ENCODE peak calls at places on chromosomes 6 and 20, in eight cellular contexts. One of them, this sample, is unnamed. For H3K27me3, the result is how much of the 10 kb centered on the place peaks cover.

GRCh38 chr6:157822221-157823000 is 635 bp upstream of the SNX9 start:
- DNase-seq in HCT116: no peak
- DNase-seq in sigmoid colon: no peak
- DNase-seq in stomach: no peak
- DNase-seq in transverse colon: peak
- DNase-seq in prostate gland: no peak
- DNase-seq in breast epithelium: no peak
- DNase-seq in HepG2: no peak
- DNase-seq in this sample: no peak

GRCh38 chr20:21237956-21238355 is 65.2 kb upstream of the XRN2 start:
- DNase-seq in HCT116: no peak
- DNase-seq in sigmoid colon: no peak
- DNase-seq in stomach: no peak
- DNase-seq in transverse colon: no peak
- DNase-seq in prostate gland: no peak
- DNase-seq in breast epithelium: no peak
- DNase-seq in HepG2: no peak
- DNase-seq in this sample: no peak

GRCh38 chr6:36808634-36809033 is 30.6 kb downstream of the CPNE5 start:
- DNase-seq in HCT116: no peak
- DNase-seq in sigmoid colon: no peak
- DNase-seq in stomach: no peak
- DNase-seq in transverse colon: no peak
- DNase-seq in prostate gland: no peak
- DNase-seq in breast epithelium: no peak
- DNase-seq in HepG2: no peak
- DNase-seq in this sample: no peak

GRCh38 chr6:34938268-34938667 is 49.2 kb downstream of the ANKS1A start:
- DNase-seq in HCT116: no peak
- DNase-seq in sigmoid colon: no peak
- DNase-seq in stomach: peak
- DNase-seq in transverse colon: no peak
- DNase-seq in prostate gland: no peak
- DNase-seq in breast epithelium: no peak
- DNase-seq in HepG2: no peak
- DNase-seq in this sample: peak

GRCh38 chr20:1087311-1087710 is 31.1 kb upstream of the PSMF1 start:
- DNase-seq in HCT116: no peak
- DNase-seq in sigmoid colon: no peak
- DNase-seq in stomach: no peak
- DNase-seq in transverse colon: no peak
- DNase-seq in prostate gland: no peak
- DNase-seq in breast epithelium: no peak
- DNase-seq in HepG2: no peak
- DNase-seq in this sample: no peak

GRCh38 chr20:8408587-8409307 is 276.7 kb downstream of the PLCB1 start:
- DNase-seq in HCT116: no peak
- DNase-seq in sigmoid colon: no peak
- DNase-seq in stomach: no peak
- DNase-seq in transverse colon: no peak
- DNase-seq in prostate gland: no peak
- DNase-seq in breast epithelium: no peak
- DNase-seq in HepG2: no peak
- DNase-seq in this sample: no peak

GRCh38 chr20:55166063-55166462 is 690.7 kb downstream of the DOK5 start:
- DNase-seq in HCT116: no peak
- DNase-seq in sigmoid colon: no peak
- DNase-seq in stomach: no peak
- DNase-seq in transverse colon: no peak
- DNase-seq in prostate gland: no peak
- DNase-seq in breast epithelium: no peak
- DNase-seq in HepG2: no peak
- DNase-seq in this sample: no peak

GRCh38 chr20:33105336-33105924 is 26.0 kb downstream of the BPIFB4 start:
- DNase-seq in HCT116: no peak
- DNase-seq in sigmoid colon: no peak
- DNase-seq in stomach: no peak
- DNase-seq in transverse colon: no peak
- DNase-seq in prostate gland: no peak
- DNase-seq in breast epithelium: no peak
- DNase-seq in HepG2: no peak
- DNase-seq in this sample: no peak

GRCh38 chr20:24587384-24588046 is 118.1 kb downstream of the SYNDIG1 start:
- DNase-seq in HCT116: no peak
- DNase-seq in sigmoid colon: no peak
- DNase-seq in stomach: no peak
- DNase-seq in transverse colon: no peak
- DNase-seq in prostate gland: no peak
- DNase-seq in breast epithelium: no peak
- DNase-seq in HepG2: no peak
- DNase-seq in this sample: no peak

GRCh38 chr20:11882651-11883050 is 35.0 kb upstream of the BTBD3 start:
- DNase-seq in HCT116: no peak
- DNase-seq in sigmoid colon: no peak
- DNase-seq in stomach: no peak
- DNase-seq in transverse colon: no peak
- DNase-seq in prostate gland: no peak
- DNase-seq in breast epithelium: no peak
- DNase-seq in HepG2: no peak
- DNase-seq in this sample: no peak

GRCh38 chr6:170497845-170498281 is 55.2 kb downstream of the PSMB1 start:
- DNase-seq in HCT116: no peak
- DNase-seq in sigmoid colon: no peak
- DNase-seq in stomach: no peak
- DNase-seq in transverse colon: no peak
- DNase-seq in prostate gland: no peak
- DNase-seq in breast epithelium: no peak
- DNase-seq in HepG2: no peak
- DNase-seq in this sample: no peak

GRCh38 chr6:128284128-128284527 is 236.3 kb downstream of the PTPRK start:
- DNase-seq in HCT116: no peak
- DNase-seq in sigmoid colon: no peak
- DNase-seq in stomach: no peak
- DNase-seq in transverse colon: no peak
- DNase-seq in prostate gland: no peak
- DNase-seq in breast epithelium: no peak
- DNase-seq in HepG2: no peak
- DNase-seq in this sample: no peak

GRCh38 chr20:63215101-63216040 is 560 bp downstream of the YTHDF1 start:
- DNase-seq in HCT116: no peak
- DNase-seq in sigmoid colon: no peak
- DNase-seq in stomach: no peak
- DNase-seq in transverse colon: peak
- DNase-seq in prostate gland: no peak
- DNase-seq in breast epithelium: no peak
- DNase-seq in HepG2: peak
- DNase-seq in this sample: no peak

GRCh38 chr6:84282566-84282965 is 55.1 kb upstream of the CEP162 start:
- DNase-seq in HCT116: no peak
- DNase-seq in sigmoid colon: no peak
- DNase-seq in stomach: no peak
- DNase-seq in transverse colon: no peak
- DNase-seq in prostate gland: no peak
- DNase-seq in breast epithelium: no peak
- DNase-seq in HepG2: no peak
- DNase-seq in this sample: peak

GRCh38 chr6:151917531-151918329 is 110.2 kb downstream of the ESR1 start:
- DNase-seq in HCT116: no peak
- DNase-seq in sigmoid colon: no peak
- DNase-seq in stomach: no peak
- DNase-seq in transverse colon: no peak
- DNase-seq in prostate gland: no peak
- DNase-seq in breast epithelium: no peak
- DNase-seq in HepG2: no peak
- DNase-seq in this sample: no peak
- TF ChIP-seq POLR2AphosphoS5 in HCT116: no peak
- TF ChIP-seq POLR2AphosphoS5 in sigmoid colon: no peak
- TF ChIP-seq POLR2AphosphoS5 in stomach: no peak
- TF ChIP-seq POLR2AphosphoS5 in transverse colon: no peak
- TF ChIP-seq POLR2AphosphoS5 in prostate gland: no peak
- TF ChIP-seq POLR2AphosphoS5 in breast epithelium: no peak
- TF ChIP-seq POLR2AphosphoS5 in HepG2: no peak
- TF ChIP-seq POLR2AphosphoS5 in this sample: no peak

GRCh38 chr20:37593710-37594109 is 66.0 kb upstream of the BLCAP start:
- DNase-seq in HCT116: no peak
- DNase-seq in sigmoid colon: no peak
- DNase-seq in stomach: no peak
- DNase-seq in transverse colon: no peak
- DNase-seq in prostate gland: no peak
- DNase-seq in breast epithelium: no peak
- DNase-seq in HepG2: no peak
- DNase-seq in this sample: no peak

GRCh38 chr20:37596168-37596567 is 68.5 kb upstream of the BLCAP start:
- DNase-seq in HCT116: no peak
- DNase-seq in sigmoid colon: no peak
- DNase-seq in stomach: no peak
- DNase-seq in transverse colon: no peak
- DNase-seq in prostate gland: no peak
- DNase-seq in breast epithelium: no peak
- DNase-seq in HepG2: no peak
- DNase-seq in this sample: no peak

GRCh38 chr20:37598101-37598530 is 70.4 kb upstream of the BLCAP start:
- DNase-seq in HCT116: no peak
- DNase-seq in sigmoid colon: no peak
- DNase-seq in stomach: no peak
- DNase-seq in transverse colon: no peak
- DNase-seq in prostate gland: no peak
- DNase-seq in breast epithelium: no peak
- DNase-seq in HepG2: no peak
- DNase-seq in this sample: no peak

GRCh38 chr20:37598611-37599342 is 71.1 kb upstream of the BLCAP start:
- DNase-seq in HCT116: no peak
- DNase-seq in sigmoid colon: no peak
- DNase-seq in stomach: no peak
- DNase-seq in transverse colon: no peak
- DNase-seq in prostate gland: no peak
- DNase-seq in breast epithelium: no peak
- DNase-seq in HepG2: no peak
- DNase-seq in this sample: no peak

GRCh38 chr20:37596890-37597539 is 69.3 kb upstream of the BLCAP start:
- DNase-seq in HCT116: no peak
- DNase-seq in sigmoid colon: no peak
- DNase-seq in stomach: no peak
- DNase-seq in transverse colon: no peak
- DNase-seq in prostate gland: no peak
- DNase-seq in breast epithelium: no peak
- DNase-seq in HepG2: no peak
- DNase-seq in this sample: no peak
- H3K27me3 ChIP-seq in HCT116: under half
- H3K27me3 ChIP-seq in sigmoid colon: under half
- H3K27me3 ChIP-seq in stomach: under half
- H3K27me3 ChIP-seq in transverse colon: under half
- H3K27me3 ChIP-seq in prostate gland: under half
- H3K27me3 ChIP-seq in breast epithelium: under half
- H3K27me3 ChIP-seq in HepG2: under half
- H3K27me3 ChIP-seq in this sample: under half

DNA sequence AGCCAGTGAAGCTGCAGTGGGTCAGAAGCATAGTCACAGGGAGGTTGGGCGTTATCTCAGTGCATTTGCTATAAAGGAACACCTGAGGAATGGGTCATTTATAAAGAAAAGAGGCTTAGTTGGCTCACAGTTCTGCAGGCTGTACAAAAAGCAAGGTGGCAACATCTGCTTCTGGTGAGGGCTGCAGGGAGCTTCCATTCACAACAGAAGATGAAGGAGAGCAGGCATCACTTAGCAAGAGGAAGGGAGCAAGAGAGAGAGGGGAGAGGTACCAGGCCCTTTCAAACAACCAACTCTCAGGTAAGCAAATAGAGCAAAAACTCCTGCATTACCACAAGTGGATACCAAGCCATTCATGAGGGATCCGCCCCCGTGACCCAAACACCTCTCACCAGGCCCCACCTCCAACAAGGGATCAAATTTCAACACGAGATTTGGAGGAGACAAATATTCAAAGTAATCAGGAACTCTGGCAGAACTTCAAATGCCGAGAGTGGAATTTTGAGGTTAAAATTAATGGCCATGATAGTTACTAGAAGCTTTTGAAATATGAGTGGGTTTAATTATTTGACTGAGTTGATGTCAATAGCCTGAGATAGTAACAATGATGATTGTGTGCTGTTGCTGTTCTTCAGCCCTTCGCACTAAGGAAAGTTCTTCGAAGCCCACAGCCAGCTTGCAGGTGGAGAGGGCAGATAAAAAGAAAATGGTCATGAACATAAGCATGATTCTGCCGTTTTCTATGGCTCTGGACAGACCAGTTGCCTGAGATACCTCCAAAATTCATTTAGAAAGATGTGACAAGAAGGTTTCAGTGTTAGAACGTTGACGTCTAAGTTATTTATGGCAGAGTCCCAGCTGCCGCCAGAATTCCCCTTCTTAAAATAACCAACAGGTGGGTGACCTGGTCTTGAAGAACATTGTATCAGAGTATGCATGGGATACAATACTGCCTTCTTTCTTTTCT is 55.3 kb upstream of the ADTRP start:
- DNase-seq in HCT116: no peak
- DNase-seq in sigmoid colon: no peak
- DNase-seq in stomach: peak
- DNase-seq in transverse colon: peak
- DNase-seq in prostate gland: no peak
- DNase-seq in breast epithelium: no peak
- DNase-seq in HepG2: no peak
- DNase-seq in this sample: no peak
- TF ChIP-seq POLR2A in HCT116: no peak
- TF ChIP-seq POLR2A in sigmoid colon: no peak
- TF ChIP-seq POLR2A in stomach: no peak
- TF ChIP-seq POLR2A in transverse colon: no peak
- TF ChIP-seq POLR2A in prostate gland: no peak
- TF ChIP-seq POLR2A in breast epithelium: no peak
- TF ChIP-seq POLR2A in HepG2: no peak
- TF ChIP-seq POLR2A in this sample: no peak

GRCh38 chr6:52388790-52389189 is 26.8 kb downstream of the PAQR8 start:
- DNase-seq in HCT116: no peak
- DNase-seq in sigmoid colon: no peak
- DNase-seq in stomach: no peak
- DNase-seq in transverse colon: no peak
- DNase-seq in prostate gland: peak
- DNase-seq in breast epithelium: no peak
- DNase-seq in HepG2: no peak
- DNase-seq in this sample: no peak

GRCh38 chr6:52389264-52389625 is 27.3 kb downstream of the PAQR8 start:
- DNase-seq in HCT116: no peak
- DNase-seq in sigmoid colon: no peak
- DNase-seq in stomach: no peak
- DNase-seq in transverse colon: no peak
- DNase-seq in prostate gland: no peak
- DNase-seq in breast epithelium: no peak
- DNase-seq in HepG2: peak
- DNase-seq in this sample: no peak

GRCh38 chr6:52391599-52391998 is 28.5 kb upstream of the EFHC1 start:
- DNase-seq in HCT116: no peak
- DNase-seq in sigmoid colon: no peak
- DNase-seq in stomach: no peak
- DNase-seq in transverse colon: no peak
- DNase-seq in prostate gland: no peak
- DNase-seq in breast epithelium: no peak
- DNase-seq in HepG2: no peak
- DNase-seq in this sample: no peak

GRCh38 chr6:52389626-52390360 is 27.8 kb downstream of the PAQR8 start:
- DNase-seq in HCT116: peak
- DNase-seq in sigmoid colon: no peak
- DNase-seq in stomach: peak
- DNase-seq in transverse colon: peak
- DNase-seq in prostate gland: peak
- DNase-seq in breast epithelium: no peak
- DNase-seq in HepG2: peak
- DNase-seq in this sample: no peak

GRCh38 chr6:52390361-52390727 is 28.4 kb downstream of the PAQR8 start:
- DNase-seq in HCT116: peak
- DNase-seq in sigmoid colon: no peak
- DNase-seq in stomach: no peak
- DNase-seq in transverse colon: no peak
- DNase-seq in prostate gland: peak
- DNase-seq in breast epithelium: no peak
- DNase-seq in HepG2: peak
- DNase-seq in this sample: no peak
- TF ChIP-seq POLR2AphosphoS5 in HCT116: no peak
- TF ChIP-seq POLR2AphosphoS5 in sigmoid colon: no peak
- TF ChIP-seq POLR2AphosphoS5 in stomach: no peak
- TF ChIP-seq POLR2AphosphoS5 in transverse colon: peak
- TF ChIP-seq POLR2AphosphoS5 in prostate gland: peak
- TF ChIP-seq POLR2AphosphoS5 in breast epithelium: no peak
- TF ChIP-seq POLR2AphosphoS5 in HepG2: peak
- TF ChIP-seq POLR2AphosphoS5 in this sample: no peak